ENCODE peak calls at places on chromosomes 12 and 14, in six cellular contexts. L is KBM-7; O is MCF 10A; A is stimulated activated CD4-positive, alpha-beta T cell treated with anti-CD3 and anti-CD28 coated beads, TNF-alpha, amount 100 ng/mL, for 4 hours; Q is M059J; G is H4. J is an unnamed sample.

GRCh38 chr14:65287264-65288131 is 125.0 kb upstream of the FUT8 start:
- DNase-seq in O (no peak), A (peak; percentile 22), L (peak; percentile 72), G (no peak), Q (no peak), J (no peak)

GRCh38 chr14:67186789-67187188 is 2.5 kb upstream of the GARIN2 start:
- DNase-seq in O (peak; percentile 35), A (no peak), L (no peak), G (no peak), Q (peak; percentile 36), J (no peak)

GRCh38 chr14:61203059-61203753 is 77.9 kb downstream of the TMEM30B start:
- DNase-seq in A (no peak), L (no peak), Q (no peak), G (no peak), O (no peak), J (no peak)

GRCh38 chr12:92424338-92424737 is 278.5 kb upstream of the PLEKHG7 start:
- DNase-seq in G (no peak), Q (peak; percentile 51), O (peak; percentile 47), A (no peak), L (no peak), J (no peak)

GRCh38 chr14:58082491-58083098 is 69.4 kb downstream of the ARMH4 start:
- DNase-seq in Q (peak; percentile 91), G (peak; percentile 76), A (no peak), O (peak; percentile 80), L (no peak), J (peak; percentile 89)

GRCh38 chr12:4645023-4645422 is 3.8 kb downstream of the AKAP3 start:
- DNase-seq in Q (no peak), A (no peak), L (no peak), G (no peak), O (no peak), J (no peak)

GRCh38 chr12:16300222-16300621 is 22.7 kb upstream of the SLC15A5 start:
- DNase-seq in G (no peak), L (no peak), Q (peak; percentile 0), A (no peak), O (no peak), J (no peak)

GRCh38 chr14:102892660-102893059 is 29.8 kb upstream of the AMN start:
- DNase-seq in Q (no peak), O (no peak), G (no peak), A (no peak), L (no peak), J (no peak)

GRCh38 chr12:124681779-124682391 is 114.5 kb upstream of the NCOR2 start:
- DNase-seq in A (no peak), L (no peak), Q (peak; percentile 87), O (peak; percentile 41), G (peak; percentile 66), J (no peak)

GRCh38 chr14:79809849-79810612 is 401.3 kb downstream of the DIO2 start:
- DNase-seq in Q (peak; percentile 53), A (no peak), G (peak; percentile 36), O (peak; percentile 34), L (peak; percentile 12), J (peak; percentile 51)

GRCh38 chr12:50985322-50985721 is 33.0 kb downstream of the HIGD1C start:
- DNase-seq in O (peak; percentile 41), G (no peak), Q (peak; percentile 76), L (no peak), A (no peak), J (peak; percentile 79)

GRCh38 chr14:51607677-51608076 is 44.0 kb upstream of the FRMD6 start:
- DNase-seq in A (no peak), L (no peak), O (no peak), G (peak; percentile 93), Q (peak; percentile 47), J (no peak)

GRCh38 chr12:48960834-48961233 is 3.5 kb upstream of the ARF3 start:
- DNase-seq in Q (no peak), O (no peak), L (no peak), G (no peak), A (no peak), J (no peak)

GRCh38 chr14:27148143-27148542 is 550.3 kb upstream of the NOVA1 start:
- DNase-seq in O (no peak), L (no peak), A (no peak), Q (no peak), G (no peak), J (no peak)

GRCh38 chr14:104686624-104687517 is 2.5 kb upstream of the INF2 start:
- DNase-seq in A (no peak), Q (no peak), O (no peak), G (no peak), L (no peak), J (no peak)

GRCh38 chr12:3662516-3662915 is 90.4 kb downstream of the CRACR2A start:
- DNase-seq in L (no peak), O (peak; percentile 17), G (no peak), Q (no peak), A (no peak), J (no peak)

GRCh38 chr12:122799635-122800243 is 25.4 kb downstream of the CCDC62 start:
- DNase-seq in O (no peak), A (no peak), Q (no peak), L (no peak), G (no peak), J (no peak)

GRCh38 chr14:75835156-75836141 is 146.3 kb downstream of the TGFB3 start:
- DNase-seq in Q (no peak), G (no peak), A (no peak), O (no peak), L (no peak), J (no peak)

GRCh38 chr12:29088611-29089219 is 60.4 kb upstream of the FAR2 start:
- DNase-seq in L (peak; percentile 66), G (no peak), Q (peak; percentile 30), A (no peak), O (peak; percentile 25), J (peak; percentile 77)

GRCh38 chr12:119667577-119668314 is at the start of gene PRKAB1:
- DNase-seq in G (peak; percentile 97), O (peak; percentile 98), Q (peak; percentile 96), L (peak; percentile 98), A (peak; percentile 90), J (peak; percentile 98)

GRCh38 chr14:69501362-69501964 is 16.9 kb downstream of the PLEKHD1 start:
- DNase-seq in G (peak; percentile 20), A (no peak), O (no peak), Q (no peak), L (no peak), J (no peak)

GRCh38 chr12:113955109-113955970 is 10.8 kb downstream of the RBM19 start:
- DNase-seq in A (no peak), G (peak; percentile 42), Q (peak; percentile 12), L (peak; percentile 26), O (peak; percentile 44), J (peak; percentile 56)

GRCh38 chr12:6076340-6076739 is 48.1 kb downstream of the VWF start:
- DNase-seq in A (no peak), O (no peak), G (no peak), L (no peak), Q (no peak), J (no peak)

GRCh38 chr12:132154341-132154761 is 10.1 kb downstream of the NOC4L start:
- DNase-seq in O (no peak), L (no peak), G (no peak), A (no peak), Q (no peak), J (no peak)

GRCh38 chr12:94643585-94643984 is 6.8 kb downstream of the TMCC3 start:
- DNase-seq in G (no peak), Q (no peak), A (no peak), O (peak; percentile 18), L (no peak), J (no peak)

GRCh38 chr12:2231956-2232355 is 179.2 kb downstream of the CACNA1C start:
- DNase-seq in O (no peak), A (no peak), G (no peak), L (no peak), Q (no peak), J (no peak)

GRCh38 chr12:27185234-27186045 is 58.6 kb upstream of the STK38L start:
- DNase-seq in Q (peak; percentile 91), A (no peak), O (no peak), G (peak; percentile 73), L (no peak), J (no peak)

GRCh38 chr12:26648584-26648983 is 184.4 kb downstream of the ITPR2 start:
- DNase-seq in Q (peak; percentile 92), G (peak; percentile 62), A (no peak), O (peak; percentile 59), L (no peak), J (no peak)

GRCh38 chr12:50175716-50176026 is 8.5 kb upstream of the CERS5 start:
- DNase-seq in Q (no peak), L (no peak), O (no peak), A (no peak), G (no peak), J (no peak)

GRCh38 chr14:100899841-100900771 is 3.4 kb downstream of the RTL1 start:
- DNase-seq in O (no peak), Q (no peak), A (no peak), L (peak; percentile 74), G (no peak), J (no peak)

GRCh38 chr12:124379938-124380754 is 85.3 kb downstream of the RFLNA start:
- DNase-seq in L (peak; percentile 61), A (no peak), Q (peak; percentile 87), G (peak; percentile 76), O (peak; percentile 75), J (no peak)

GRCh38 chr14:20632448-20632830 is 9.1 kb downstream of the OR6S1 start:
- DNase-seq in O (no peak), Q (no peak), G (no peak), L (no peak), A (no peak), J (peak; percentile 44)

GRCh38 chr12:116798719-116799118 is 60.6 kb downstream of the RNFT2 start:
- DNase-seq in G (no peak), A (no peak), L (no peak), Q (no peak), O (no peak), J (no peak)

GRCh38 chr14:93926209-93926872 is 803 bp upstream of the FAM181A start:
- DNase-seq in L (no peak), A (no peak), G (no peak), O (no peak), Q (no peak), J (no peak)